ENCODE peak calls at places on chromosomes 1 and 21, in seven cellular contexts. T, C, S, N, U, X and J are unnamed samples.

GRCh38 chr1:185291647-185292046 is 25.4 kb downstream of the IVNS1ABP start:
- DNase-seq in U (no peak), X (no peak), S (no peak), N (no peak), T (no peak), C (no peak), J (no peak)

GRCh38 chr1:225844236-225845061 is 34.5 kb downstream of the EPHX1 start:
- DNase-seq in X (no peak), U (no peak), T (no peak), S (no peak), N (no peak), C (no peak), J (no peak)

GRCh38 chr1:27592600-27593340 is 11.2 kb downstream of the AHDC1 start:
- DNase-seq in N (no peak), C (no peak), S (no peak), T (no peak), U (peak), X (no peak), J (no peak)

GRCh38 chr1:169999357-169999756 is 75.1 kb downstream of the KIFAP3 start:
- DNase-seq in S (peak), N (peak), X (no peak), U (no peak), T (no peak), C (peak), J (no peak)

GRCh38 chr21:29155118-29155932 is 24.9 kb downstream of the MAP3K7CL start:
- DNase-seq in S (peak), N (peak), X (peak), C (peak), T (no peak), U (peak), J (no peak)

GRCh38 chr1:99018313-99018712 is 13.7 kb upstream of the PLPPR5 start:
- DNase-seq in S (no peak), X (no peak), C (no peak), N (no peak), U (no peak), T (no peak), J (no peak)

GRCh38 chr1:184061396-184062003 is 10.0 kb downstream of the TSEN15 start:
- DNase-seq in S (no peak), T (no peak), U (no peak), C (peak), X (no peak), N (peak), J (no peak)

GRCh38 chr1:2172551-2173146 is 21.9 kb downstream of the FAAP20 start:
- DNase-seq in T (no peak), N (no peak), C (no peak), U (no peak), X (no peak), S (no peak), J (no peak)

GRCh38 chr1:209647212-209647611 is 5.0 kb downstream of the LAMB3 start:
- DNase-seq in S (no peak), N (peak), X (no peak), T (no peak), C (no peak), U (no peak), J (no peak)

GRCh38 chr1:209648366-209648765 is 3.9 kb downstream of the LAMB3 start:
- DNase-seq in U (no peak), T (no peak), C (no peak), X (no peak), N (no peak), S (no peak), J (no peak)

GRCh38 chr1:209645574-209646452 is 6.4 kb downstream of the LAMB3 start:
- DNase-seq in X (no peak), T (no peak), U (no peak), S (no peak), N (no peak), C (no peak), J (no peak)

GRCh38 chr1:209648931-209649776 is 3.1 kb downstream of the LAMB3 start:
- DNase-seq in X (no peak), C (peak), S (peak), N (peak), U (no peak), T (no peak), J (no peak)

DNA sequence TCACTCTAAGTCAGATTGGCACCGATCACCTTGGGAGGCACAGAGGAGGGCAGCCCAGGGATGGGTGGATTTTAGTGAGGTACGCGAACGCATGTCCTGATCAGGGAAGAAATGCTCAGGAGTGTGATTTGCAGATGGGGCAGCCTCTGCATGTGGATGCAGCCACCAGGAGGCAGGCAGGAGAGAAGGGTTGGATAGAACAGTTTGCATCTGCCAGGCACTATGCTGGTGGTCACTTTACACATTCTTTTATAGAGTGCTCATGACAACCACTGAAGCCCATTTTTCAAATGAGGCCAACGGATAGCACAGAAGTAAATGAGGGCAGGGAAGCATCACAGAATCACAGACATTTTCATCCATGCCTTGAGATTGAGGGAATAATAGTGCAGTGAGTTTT is 5.7 kb downstream of the LAMB3 start:
- DNase-seq in U (peak), T (no peak), X (no peak), C (no peak), S (no peak), N (peak), J (no peak)
- TF ChIP-seq CTCF in U (no peak), T (no peak), X (no peak), C (peak), S (no peak), N (peak), J (no peak)

DNA sequence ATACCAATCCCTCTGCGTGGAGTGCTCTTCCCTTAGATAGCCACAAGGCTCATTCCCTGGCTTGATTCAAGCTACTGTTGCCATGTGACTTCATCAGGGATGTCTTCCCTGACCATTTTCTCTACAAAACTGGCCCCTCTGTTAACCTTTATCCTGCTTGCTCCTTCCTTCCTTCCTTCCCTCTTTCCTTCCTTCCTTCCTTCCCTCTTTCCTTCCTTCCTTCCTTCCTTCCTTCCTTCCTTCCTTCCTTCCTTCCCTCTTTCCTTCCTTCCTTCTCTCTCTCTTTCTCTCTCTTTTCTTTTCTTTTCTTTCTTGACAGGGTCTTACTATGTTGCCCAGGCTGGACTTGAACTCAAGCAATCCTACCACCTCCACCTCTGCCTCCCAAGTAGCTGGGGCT is 6.2 kb upstream of the RYR2 start:
- DNase-seq in U (no peak), S (no peak), T (no peak), C (no peak), N (no peak), X (no peak), J (no peak)
- TF ChIP-seq CTCF in U (no peak), S (no peak), T (no peak), C (no peak), N (no peak), X (no peak), J (no peak)

GRCh38 chr1:25168193-25169071 is 63.9 kb downstream of the SYF2 start:
- DNase-seq in T (no peak), X (no peak), U (no peak), S (no peak), C (no peak), N (no peak), J (no peak)
- TF ChIP-seq CTCF in T (no peak), X (no peak), U (no peak), S (no peak), C (no peak), N (no peak), J (no peak)

DNA sequence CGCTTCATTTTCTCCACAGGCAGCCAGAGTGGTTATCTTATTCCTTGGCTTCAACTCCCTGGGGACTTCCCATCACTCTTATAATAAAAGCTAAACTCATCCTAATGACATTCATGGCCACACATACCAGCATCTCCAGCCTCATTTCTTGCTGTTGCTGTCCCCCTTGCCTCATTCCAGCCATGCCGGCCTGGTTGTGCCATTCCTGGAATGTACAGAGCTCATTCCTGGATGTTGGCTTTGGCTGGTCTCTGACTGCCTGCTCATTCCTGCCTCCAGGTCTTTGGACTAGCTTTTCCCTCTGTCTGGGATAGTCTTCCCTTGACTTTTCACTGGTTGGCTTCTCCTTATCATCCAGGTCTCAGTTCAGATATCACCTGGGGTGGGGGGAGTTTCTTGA is 2.4 kb upstream of the PEF1 start:
- DNase-seq in U (no peak), C (no peak), S (no peak), X (no peak), T (no peak), N (no peak), J (no peak)
- TF ChIP-seq CTCF in U (no peak), C (no peak), S (no peak), X (no peak), T (no peak), N (no peak), J (no peak)

DNA sequence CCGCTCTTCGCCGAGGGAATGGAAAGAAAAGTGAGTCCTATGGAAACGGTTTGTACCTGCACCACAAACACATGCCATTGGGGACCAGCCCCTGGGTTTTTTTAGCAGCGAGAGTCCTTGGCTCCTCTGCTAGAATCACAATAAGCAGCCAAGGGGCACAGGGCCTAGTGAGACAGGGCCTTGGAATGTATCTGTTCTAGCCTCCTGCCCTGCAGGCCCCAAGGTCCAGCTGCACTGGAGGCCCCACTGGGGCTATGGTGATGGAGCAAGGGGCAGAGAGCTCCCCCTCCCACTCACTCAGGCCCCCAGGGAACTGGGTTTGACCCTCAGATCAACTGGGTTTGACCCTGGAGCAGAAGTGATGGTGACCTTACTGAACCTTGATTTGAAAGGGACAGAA is 14.4 kb downstream of the SHISA4 start:
- DNase-seq in U (no peak), X (peak), T (no peak), S (no peak), N (peak), C (no peak), J (no peak)
- TF ChIP-seq CTCF in U (no peak), X (no peak), T (no peak), S (no peak), N (no peak), C (no peak), J (no peak)

GRCh38 chr21:19565587-19565986 is 1162.0 kb upstream of the TMPRSS15 start:
- DNase-seq in T (no peak), C (no peak), U (no peak), X (no peak), N (no peak), S (no peak), J (no peak)
- TF ChIP-seq CTCF in T (no peak), C (no peak), U (no peak), X (no peak), N (no peak), S (no peak), J (no peak)